ENCODE peak calls at places on chromosomes 4 and X, in seven cellular contexts. T is H9, H is retinal pigment epithelial cell, B is ovary, G is heart right ventricle, W is HL-60, L is GM20000. D is an unnamed sample.

GRCh38 chr4:41505161-41505653 is 32.8 kb upstream of the LIMCH1 start:
- DNase-seq in T (no peak), H (peak; percentile 95), B (no peak), G (no peak), W (no peak), L (no peak), D (no peak)

GRCh38 chr4:24473309-24473721 is 111.0 kb downstream of the DHX15 start:
- DNase-seq in T (no peak), H (no peak), B (no peak), G (peak; percentile 18), W (peak; percentile 47), L (no peak), D (no peak)

GRCh38 chr4:10348241-10348640 is 109.0 kb downstream of the ZNF518B start:
- DNase-seq in T (no peak), H (no peak), B (no peak), G (no peak), W (no peak), L (no peak), D (no peak)

GRCh38 chr4:138832563-138832962 is 183.0 kb upstream of the NOCT start:
- DNase-seq in T (no peak), H (no peak), B (no peak), G (no peak), W (no peak), L (no peak), D (no peak)

GRCh38 chrX:7389576-7389975 is 241.6 kb upstream of the PUDP start:
- DNase-seq in T (no peak), H (no peak), B (no peak), G (no peak), W (no peak), L (no peak), D (no peak)

GRCh38 chrX:132171478-132171877 is 43.7 kb upstream of the FRMD7 start:
- DNase-seq in T (no peak), H (no peak), B (no peak), G (no peak), W (no peak), L (no peak), D (no peak)

GRCh38 chrX:109533631-109534030 is 3.0 kb upstream of the NXT2 start:
- DNase-seq in T (no peak), H (peak; percentile 56), B (no peak), G (no peak), W (no peak), L (no peak), D (no peak)

GRCh38 chr4:158856852-158857251 is 88.0 kb downstream of the FNIP2 start:
- DNase-seq in T (no peak), H (no peak), B (no peak), G (no peak), W (no peak), L (peak; percentile 40), D (no peak)

GRCh38 chr4:165844151-165844550 is 28.9 kb upstream of the TLL1 start:
- DNase-seq in T (no peak), H (no peak), B (no peak), G (no peak), W (no peak), L (no peak), D (no peak)

GRCh38 chr4:38621004-38621684 is 42.9 kb upstream of the KLF3 start:
- DNase-seq in T (no peak), H (peak; percentile 70), B (no peak), G (no peak), W (peak; percentile 91), L (no peak), D (no peak)

GRCh38 chr4:159495515-159496236 is 392.8 kb downstream of the RAPGEF2 start:
- DNase-seq in T (no peak), H (no peak), B (no peak), G (no peak), W (no peak), L (no peak), D (no peak)

GRCh38 chrX:136692271-136692670 is 44.3 kb downstream of the CD40LG start:
- DNase-seq in T (no peak), H (no peak), B (no peak), G (no peak), W (no peak), L (no peak), D (no peak)

GRCh38 chr4:86891785-86892638 is at the start of gene C4orf36:
- DNase-seq in T (peak; percentile 86), H (no peak), B (peak; percentile 83), G (peak; percentile 45), W (peak; percentile 64), L (peak; percentile 61), D (peak; percentile 59)

GRCh38 chr4:74632634-74633033 is 161.7 kb downstream of the BTC start:
- DNase-seq in T (no peak), H (peak; percentile 74), B (no peak), G (no peak), W (peak; percentile 93), L (no peak), D (no peak)

GRCh38 chrX:68999351-68999750 is 165.9 kb downstream of the PJA1 start:
- DNase-seq in T (no peak), H (no peak), B (no peak), G (no peak), W (no peak), L (no peak), D (no peak)

GRCh38 chrX:11341274-11342256 is 48.4 kb downstream of the AMELX start:
- DNase-seq in T (no peak), H (peak; percentile 62), B (peak; percentile 64), G (peak; percentile 17), W (peak; percentile 50), L (peak; percentile 2), D (no peak)

GRCh38 chr4:163344147-163345050 is 707 bp downstream of the NPY5R start:
- DNase-seq in T (peak; percentile 52), H (no peak), B (no peak), G (peak; percentile 20), W (no peak), L (no peak), D (peak; percentile 13)

GRCh38 chr4:182261651-182262223 is 18.5 kb downstream of the TENM3 start:
- DNase-seq in T (no peak), H (no peak), B (no peak), G (no peak), W (no peak), L (no peak), D (no peak)

GRCh38 chrX:56813318-56813837 is 84.3 kb downstream of the NBDY start:
- DNase-seq in T (peak; percentile 14), H (no peak), B (no peak), G (no peak), W (peak; percentile 62), L (no peak), D (no peak)

DNA sequence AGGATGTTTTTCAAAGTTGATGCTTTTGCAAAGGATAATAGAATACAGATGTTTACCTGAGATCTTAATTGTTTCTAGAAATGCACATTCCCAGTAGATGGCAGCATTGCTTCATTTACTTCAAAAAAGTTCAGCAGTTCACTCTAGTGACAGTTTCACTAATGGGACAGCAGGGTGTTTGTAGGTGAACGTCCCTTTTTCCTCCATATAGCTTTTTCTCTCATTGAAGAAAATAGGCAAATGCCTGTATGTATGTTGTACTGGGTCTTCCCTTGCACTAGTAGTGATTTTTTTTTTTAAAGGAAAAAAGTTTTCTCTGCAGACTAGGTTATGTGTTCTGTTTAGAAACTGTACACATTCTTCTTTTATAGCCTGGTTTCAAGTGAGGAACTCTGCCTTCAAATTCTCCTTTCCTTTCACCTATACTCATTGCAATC is 86.2 kb downstream of the EGF start:
- DNase-seq in T (no peak), H (no peak), B (no peak), G (no peak), W (peak; percentile 34), L (peak; percentile 39), D (peak; percentile 41)
- TF ChIP-seq CTCF in T (peak; percentile 80), H (peak; percentile 64), B (peak; percentile 28), G (peak; percentile 67), W (no peak), L (peak; percentile 35), D (peak; percentile 83)

DNA sequence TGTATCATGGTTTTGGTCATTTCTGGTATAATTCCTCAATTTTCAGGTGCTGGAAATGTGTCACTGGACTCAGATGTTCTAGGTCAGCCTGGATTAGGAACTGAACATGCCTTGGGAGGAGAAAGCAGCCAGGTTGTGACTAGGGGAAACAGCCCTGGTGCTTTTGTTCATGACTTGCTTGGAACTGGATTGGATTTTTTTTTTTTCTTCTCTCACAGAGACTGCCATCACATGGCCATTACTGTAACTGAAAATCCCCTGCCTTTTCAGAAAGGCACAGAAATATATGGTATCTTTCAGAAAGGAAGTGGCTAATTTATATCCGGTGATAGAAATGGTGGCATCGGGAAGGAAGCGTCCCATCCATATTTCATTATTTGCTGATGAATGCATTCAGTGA is 34.6 kb downstream of the SEPTIN11 start:
- DNase-seq in T (no peak), H (no peak), B (no peak), G (no peak), W (no peak), L (peak; percentile 29), D (no peak)
- TF ChIP-seq CTCF in T (peak; percentile 52), H (peak; percentile 40), B (no peak), G (peak; percentile 36), W (no peak), L (no peak), D (peak; percentile 43)

GRCh38 chrX:150052226-150052625 is 113.9 kb upstream of the EOLA2 start:
- DNase-seq in T (no peak), H (no peak), B (no peak), G (no peak), W (no peak), L (no peak), D (no peak)

GRCh38 chrX:150049647-150050046 is 111.4 kb upstream of the EOLA2 start:
- DNase-seq in T (no peak), H (no peak), B (no peak), G (no peak), W (no peak), L (no peak), D (no peak)

GRCh38 chrX:150051096-150051495 is 112.8 kb upstream of the EOLA2 start:
- DNase-seq in T (no peak), H (no peak), B (no peak), G (no peak), W (no peak), L (no peak), D (no peak)

GRCh38 chrX:150047818-150048217 is 109.5 kb upstream of the EOLA2 start:
- DNase-seq in T (no peak), H (no peak), B (no peak), G (no peak), W (no peak), L (no peak), D (no peak)

DNA sequence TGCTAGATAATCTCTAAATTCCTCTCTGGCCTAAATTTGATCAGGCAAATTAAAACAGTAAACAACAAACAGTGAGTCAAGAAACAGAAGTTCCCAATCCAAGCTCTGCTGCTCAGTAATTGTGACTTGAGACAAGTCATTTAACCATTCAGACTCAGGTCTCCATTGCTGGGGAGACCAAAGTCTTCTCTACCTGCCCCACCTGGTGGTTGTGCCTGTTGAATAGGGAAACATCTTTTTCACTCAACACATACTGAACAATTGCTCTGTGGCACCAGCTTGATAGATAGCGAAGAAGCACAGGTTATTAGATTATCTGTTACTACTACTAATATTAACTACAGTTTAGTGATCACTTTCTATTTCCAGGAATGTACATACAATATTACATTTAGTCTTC is 112.1 kb upstream of the EOLA2 start:
- DNase-seq in T (no peak), H (no peak), B (no peak), G (no peak), W (no peak), L (no peak), D (no peak)
- TF ChIP-seq CTCF in T (peak; percentile 38), H (no peak), B (no peak), G (no peak), W (no peak), L (no peak), D (no peak)

DNA sequence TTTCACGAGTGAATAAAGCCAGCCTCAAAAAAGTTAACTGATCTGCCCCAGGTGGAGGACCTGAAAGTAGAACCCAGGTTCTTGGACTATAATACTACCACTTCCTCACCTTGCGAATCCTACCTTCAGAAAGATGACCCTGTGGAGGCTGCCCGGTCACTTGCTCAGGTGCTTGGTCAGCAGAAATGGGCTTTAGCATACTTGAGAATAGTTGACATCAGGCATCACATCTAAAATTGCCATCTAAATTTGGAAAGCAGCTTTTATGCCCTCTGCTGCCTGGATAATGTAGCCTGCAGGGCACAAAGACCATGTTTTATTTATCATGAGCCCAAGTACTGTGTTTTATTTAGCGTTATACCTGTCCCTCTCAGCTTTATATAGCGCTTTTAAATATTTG is 3.0 kb downstream of the BCLAF3 start:
- DNase-seq in T (no peak), H (no peak), B (no peak), G (no peak), W (no peak), L (no peak), D (no peak)
- TF ChIP-seq CTCF in T (no peak), H (no peak), B (no peak), G (no peak), W (no peak), L (no peak), D (no peak)